ENCODE peak calls at places on chromosomes 2 and 18, in four cellular contexts. P, C, U and V are unnamed samples.

GRCh38 chr2:160494243-160494642 is 636 bp upstream of the RBMS1 start:
- DNase-seq in P (no peak), C (peak; percentile 31), U (no peak), V (no peak)

GRCh38 chr2:137155351-137156104 is 390.2 kb downstream of the THSD7B start:
- DNase-seq in P (peak; percentile 79), C (no peak), U (no peak), V (no peak)

GRCh38 chr2:205695460-205695979 is 13.2 kb downstream of the NRP2 start:
- DNase-seq in P (peak; percentile 74), C (no peak), U (no peak), V (no peak)

GRCh38 chr2:96537066-96537733 is 648 bp downstream of the ARID5A start:
- DNase-seq in P (no peak), C (no peak), U (no peak), V (no peak)

GRCh38 chr2:185456517-185456916 is 282.1 kb upstream of the FSIP2 start:
- DNase-seq in P (no peak), C (no peak), U (no peak), V (no peak)

GRCh38 chr2:107737764-107738163 is 88.9 kb upstream of the RGPD4 start:
- DNase-seq in P (no peak), C (no peak), U (no peak), V (no peak)

GRCh38 chr18:25810736-25811135 is 279.7 kb downstream of the SS18 start:
- DNase-seq in P (no peak), C (no peak), U (no peak), V (no peak)

GRCh38 chr18:26003391-26003790 is 87.0 kb downstream of the SS18 start:
- DNase-seq in P (no peak), C (peak; percentile 40), U (peak; percentile 10), V (no peak)

GRCh38 chr2:128423788-128424165 is 105.1 kb upstream of the HS6ST1 start:
- DNase-seq in P (no peak), C (no peak), U (no peak), V (no peak)

GRCh38 chr18:27931563-27931962 is 245.4 kb downstream of the CDH2 start:
- DNase-seq in P (no peak), C (peak; percentile 55), U (no peak), V (no peak)